ENCODE peak calls at places on chromosomes 11 and 22, in nine cellular contexts. J is stomach; N is effector memory CD4-positive, alpha-beta T cell; E is foreskin keratinocyte; W is thoracic aorta; L is fibroblast of lung; F is AG04450; I is caudate nucleus; S is upper lobe of right lung. P is an unnamed sample.

GRCh38 chr11:89625171-89625570 is 84.9 kb upstream of the TRIM77 start:
- DNase-seq in I (no peak), F (no peak), S (no peak), J (no peak), W (no peak), N (no peak), L (no peak), E (no peak), P (no peak)

GRCh38 chr11:134139873-134140331 is 71.0 kb downstream of the JAM3 start:
- DNase-seq in N (no peak), F (peak), E (peak), W (no peak), L (peak), J (peak), S (no peak), I (peak), P (peak)

GRCh38 chr11:85752890-85753581 is 57.9 kb downstream of the SYTL2 start:
- DNase-seq in J (peak), F (no peak), N (peak), I (no peak), L (no peak), S (no peak), E (no peak), W (no peak), P (no peak)

GRCh38 chr11:47107709-47108108 is 69.0 kb downstream of the ARFGAP2 start:
- DNase-seq in N (no peak), L (no peak), S (no peak), I (no peak), F (no peak), J (no peak), W (no peak), E (no peak), P (no peak)

GRCh38 chr11:34002420-34002819 is 49.1 kb upstream of the CAPRIN1 start:
- DNase-seq in S (no peak), L (no peak), W (no peak), F (no peak), I (no peak), N (no peak), E (no peak), J (peak), P (no peak)

GRCh38 chr11:39011822-39012221 is 2413.8 kb upstream of the RAG2 start:
- DNase-seq in I (no peak), L (no peak), F (no peak), E (peak), J (no peak), S (no peak), W (no peak), N (no peak), P (no peak)

GRCh38 chr11:134261626-134262488 is 8.5 kb downstream of the ACAD8 start:
- DNase-seq in S (no peak), F (no peak), E (peak), N (no peak), L (no peak), I (no peak), W (no peak), J (no peak), P (peak)

GRCh38 chr22:22442928-22443709 is 65.4 kb downstream of the ZNF280B start:
- DNase-seq in F (no peak), W (no peak), L (no peak), S (no peak), E (no peak), J (no peak), I (no peak), N (no peak), P (no peak)

GRCh38 chr11:64687641-64688533 is 35.1 kb downstream of the NRXN2 start:
- DNase-seq in I (no peak), E (no peak), F (no peak), S (peak), N (no peak), W (no peak), J (no peak), L (no peak), P (peak)

GRCh38 chr11:59264736-59265135 is 52.0 kb upstream of the MPEG1 start:
- DNase-seq in L (no peak), E (no peak), S (no peak), J (no peak), N (no peak), F (no peak), W (no peak), I (no peak), P (no peak)

GRCh38 chr11:85665756-85666155 is 827 bp upstream of the CREBZF start:
- DNase-seq in I (no peak), N (no peak), E (no peak), L (peak), F (no peak), W (no peak), J (no peak), S (no peak), P (no peak)

GRCh38 chr22:46619830-46620501 is at the start of gene GRAMD4:
- DNase-seq in S (no peak), F (no peak), I (peak), L (peak), W (no peak), J (no peak), N (no peak), E (no peak), P (peak)

GRCh38 chr11:111938687-111939160 is 1.6 kb downstream of the DIXDC1 start:
- DNase-seq in N (no peak), W (no peak), L (peak), J (no peak), E (peak), I (no peak), F (no peak), S (no peak), P (peak)

GRCh38 chr11:72617080-72617744 is 57.0 kb downstream of the PDE2A start:
- DNase-seq in J (no peak), L (peak), I (no peak), F (no peak), N (no peak), E (no peak), W (no peak), S (no peak), P (peak)

GRCh38 chr22:48517039-48518030 is 1310.3 kb downstream of the BRD1 start:
- DNase-seq in F (no peak), W (no peak), E (no peak), J (no peak), N (no peak), I (peak), L (no peak), S (no peak), P (peak)

GRCh38 chr11:126150256-126150655 is 61.2 kb downstream of the RPUSD4 start:
- DNase-seq in E (no peak), S (no peak), I (no peak), W (no peak), J (no peak), N (no peak), L (no peak), F (no peak), P (no peak)

DNA sequence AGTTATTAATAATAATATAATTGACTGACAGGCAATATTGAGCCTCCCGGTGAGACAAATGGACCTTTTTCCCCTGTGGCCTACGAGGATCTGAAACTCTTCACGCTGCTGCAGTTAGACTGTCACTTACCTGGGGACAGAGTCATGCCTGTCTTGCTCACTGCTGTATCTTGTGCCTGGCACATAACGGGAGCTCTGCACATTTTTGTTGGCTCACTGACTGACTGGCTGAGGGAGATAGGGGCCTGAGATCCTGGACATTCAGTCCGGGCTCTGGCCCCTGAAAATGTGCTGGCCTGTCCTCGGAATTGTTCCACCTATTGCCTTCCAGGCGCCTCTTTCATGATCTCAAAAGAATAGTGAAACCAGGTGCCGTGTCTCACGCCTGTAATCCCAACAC is 743 bp upstream of the CD3D start:
- DNase-seq in S (no peak), E (no peak), L (no peak), W (no peak), N (no peak), I (no peak), J (no peak), F (no peak), P (no peak)
- H3K27ac ChIP-seq in S (peak), E (no peak), L (no peak), W (no peak), N (peak), I (no peak), J (peak), F (no peak), P (no peak)

DNA sequence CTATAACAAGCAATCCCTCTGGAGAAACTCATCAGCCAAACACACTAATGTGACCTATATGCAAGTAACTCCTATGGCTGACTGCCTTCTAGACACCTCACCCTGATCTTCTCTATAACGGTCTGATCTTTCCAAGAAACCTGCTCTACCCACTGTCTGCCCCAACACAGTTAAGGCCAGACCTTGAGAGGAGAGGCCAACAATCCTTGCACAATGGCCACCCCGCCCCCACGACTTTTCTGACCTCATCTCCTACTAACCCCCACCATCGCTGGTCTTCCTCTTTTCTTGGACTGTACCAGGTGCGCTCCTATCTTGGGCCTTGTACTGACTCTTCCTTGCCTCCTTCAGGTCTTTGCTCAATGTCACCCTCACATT is 12.5 kb downstream of the HIRA start:
- DNase-seq in S (no peak), F (no peak), J (no peak), N (no peak), I (no peak), L (no peak), E (no peak), W (no peak), P (no peak)
- H3K27ac ChIP-seq in S (no peak), F (no peak), J (peak), N (peak), I (no peak), L (no peak), E (no peak), W (no peak), P (no peak)

DNA sequence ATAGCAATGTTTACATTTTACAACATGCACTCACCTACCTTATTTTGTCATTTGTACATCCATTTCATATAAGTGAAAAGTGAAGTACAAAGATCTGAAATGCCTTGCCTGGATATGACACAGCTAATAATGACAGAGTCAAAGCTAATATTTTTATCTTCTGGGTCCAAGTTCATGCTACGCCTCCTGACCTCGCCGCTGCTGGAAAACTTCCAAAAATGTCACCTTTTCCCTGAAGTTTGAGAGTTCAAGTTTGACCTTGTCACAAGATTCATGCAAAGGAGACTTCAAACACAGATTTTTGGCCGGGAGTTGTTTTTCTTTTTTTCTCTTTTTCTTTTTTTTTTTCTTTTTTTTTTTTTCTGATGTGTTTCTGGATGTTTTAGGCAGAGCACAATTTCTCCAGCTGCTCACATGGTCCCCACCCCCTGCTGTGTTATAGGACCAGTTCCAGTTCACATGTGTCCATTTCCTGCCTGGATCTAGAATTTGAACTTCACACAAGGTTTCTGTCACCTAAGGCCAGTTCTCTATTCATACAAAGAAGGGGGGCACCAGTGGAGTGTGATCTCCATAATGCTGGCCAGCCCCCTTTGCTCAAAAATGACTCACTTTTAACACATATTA is 546.9 kb downstream of the BUD13 start:
- DNase-seq in I (no peak), S (no peak), E (no peak), N (no peak), L (peak), F (no peak), W (no peak), J (no peak), P (no peak)
- H3K27ac ChIP-seq in I (peak), S (no peak), E (no peak), N (no peak), L (no peak), F (no peak), W (no peak), J (no peak), P (no peak)

GRCh38 chr11:96136623-96137313 is 206.2 kb downstream of the MAML2 start:
- DNase-seq in J (no peak), W (no peak), S (no peak), I (no peak), F (no peak), N (no peak), E (no peak), L (no peak), P (no peak)
- H3K27ac ChIP-seq in J (no peak), W (no peak), S (no peak), I (no peak), F (no peak), N (peak), E (no peak), L (no peak), P (no peak)